ENCODE peak calls at places on chromosomes 13 and 19, in four cellular contexts. One of them, this sample, is unnamed.

GRCh38 chr13:32323912-32324311 is 8.6 kb downstream of the BRCA2 start:
- DNase-seq in GM12878: no peak
- DNase-seq in HepG2: no peak
- DNase-seq in K562: no peak
- DNase-seq in this sample: no peak

GRCh38 chr13:59680429-59681024 is 483.2 kb downstream of the DIAPH3 start:
- DNase-seq in HepG2: no peak
- DNase-seq in GM12878: no peak
- DNase-seq in K562: peak
- DNase-seq in this sample: peak

GRCh38 chr19:46416077-46416709 is 2.8 kb upstream of the CCDC8 start:
- DNase-seq in GM12878: no peak
- DNase-seq in HepG2: peak
- DNase-seq in K562: peak
- DNase-seq in this sample: peak

GRCh38 chr19:12800873-12801465 is 631 bp downstream of the PRDX2 start:
- DNase-seq in GM12878: no peak
- DNase-seq in HepG2: peak
- DNase-seq in K562: peak
- DNase-seq in this sample: no peak

GRCh38 chr13:48731957-48732569 is 78.3 kb downstream of the CYSLTR2 start:
- DNase-seq in GM12878: no peak
- DNase-seq in K562: peak
- DNase-seq in HepG2: peak
- DNase-seq in this sample: peak

GRCh38 chr13:114048463-114048862 is 74.6 kb upstream of the C13orf46 start:
- DNase-seq in HepG2: no peak
- DNase-seq in K562: no peak
- DNase-seq in GM12878: no peak
- DNase-seq in this sample: no peak

GRCh38 chr13:110396913-110397379 is 89.9 kb downstream of the COL4A2 start:
- DNase-seq in GM12878: no peak
- DNase-seq in K562: no peak
- DNase-seq in HepG2: no peak
- DNase-seq in this sample: no peak

GRCh38 chr13:51542358-51542972 is 41.8 kb upstream of the WDFY2 start:
- DNase-seq in K562: peak
- DNase-seq in GM12878: no peak
- DNase-seq in HepG2: no peak
- DNase-seq in this sample: peak

GRCh38 chr13:66329988-66330429 is 900.1 kb downstream of the PCDH9 start:
- DNase-seq in HepG2: no peak
- DNase-seq in K562: no peak
- DNase-seq in GM12878: no peak
- DNase-seq in this sample: no peak

GRCh38 chr19:40778865-40779284 is 828 bp downstream of the RAB4B start:
- DNase-seq in K562: no peak
- DNase-seq in HepG2: peak
- DNase-seq in GM12878: no peak
- DNase-seq in this sample: no peak

GRCh38 chr19:33444993-33445751 is 71.7 kb downstream of the CEBPG start:
- DNase-seq in GM12878: no peak
- DNase-seq in K562: no peak
- DNase-seq in HepG2: no peak
- DNase-seq in this sample: no peak

GRCh38 chr13:74839656-74840055 is 642.3 kb downstream of the TBC1D4 start:
- DNase-seq in K562: no peak
- DNase-seq in GM12878: no peak
- DNase-seq in HepG2: no peak
- DNase-seq in this sample: no peak

GRCh38 chr13:48431987-48432615 is 19.2 kb upstream of the LPAR6 start:
- DNase-seq in GM12878: no peak
- DNase-seq in HepG2: peak
- DNase-seq in K562: no peak
- DNase-seq in this sample: no peak

GRCh38 chr19:20078696-20079095 is 896 bp downstream of the ZNF90 start:
- DNase-seq in GM12878: no peak
- DNase-seq in K562: no peak
- DNase-seq in HepG2: no peak
- DNase-seq in this sample: no peak

GRCh38 chr19:17766543-17767131 is 15.4 kb downstream of the FCHO1 start:
- DNase-seq in HepG2: peak
- DNase-seq in GM12878: no peak
- DNase-seq in K562: no peak
- DNase-seq in this sample: peak

GRCh38 chr13:108897955-108898354 is 268.5 kb downstream of the MYO16 start:
- DNase-seq in GM12878: no peak
- DNase-seq in K562: no peak
- DNase-seq in HepG2: no peak
- DNase-seq in this sample: no peak

GRCh38 chr13:75705395-75705794 is 69.3 kb downstream of the LMO7 start:
- DNase-seq in HepG2: no peak
- DNase-seq in K562: no peak
- DNase-seq in GM12878: no peak
- DNase-seq in this sample: no peak

GRCh38 chr19:32677657-32678056 is 2.0 kb downstream of the RGS9BP start:
- DNase-seq in HepG2: no peak
- DNase-seq in GM12878: no peak
- DNase-seq in K562: no peak
- DNase-seq in this sample: no peak

GRCh38 chr13:77016888-77017623 is 9.9 kb downstream of the FBXL3 start:
- DNase-seq in GM12878: no peak
- DNase-seq in HepG2: no peak
- DNase-seq in K562: no peak
- DNase-seq in this sample: no peak

GRCh38 chr13:98405107-98405571 is 171.8 kb downstream of the STK24 start:
- DNase-seq in HepG2: no peak
- DNase-seq in K562: no peak
- DNase-seq in GM12878: no peak
- DNase-seq in this sample: peak

GRCh38 chr19:50189326-50189725 is 14.1 kb upstream of the MYH14 start:
- DNase-seq in GM12878: no peak
- DNase-seq in HepG2: no peak
- DNase-seq in K562: no peak
- DNase-seq in this sample: no peak

GRCh38 chr19:32599736-32600157 is 18.8 kb downstream of the PDCD5 start:
- DNase-seq in K562: peak
- DNase-seq in GM12878: no peak
- DNase-seq in HepG2: peak
- DNase-seq in this sample: peak

GRCh38 chr13:30006246-30006645 is 155.8 kb upstream of the UBL3 start:
- DNase-seq in K562: no peak
- DNase-seq in GM12878: no peak
- DNase-seq in HepG2: no peak
- DNase-seq in this sample: no peak

GRCh38 chr13:22505489-22505888 is 675.3 kb upstream of the SGCG start:
- DNase-seq in HepG2: no peak
- DNase-seq in K562: no peak
- DNase-seq in GM12878: no peak
- DNase-seq in this sample: no peak

GRCh38 chr13:112722433-112723250 is 32.8 kb downstream of the ATP11A start:
- DNase-seq in GM12878: no peak
- DNase-seq in HepG2: peak
- DNase-seq in K562: peak
- DNase-seq in this sample: no peak
- TF ChIP-seq FOXM1 in GM12878: no peak
- TF ChIP-seq FOXM1 in HepG2: no peak
- TF ChIP-seq FOXM1 in K562: no peak
- TF ChIP-seq FOXM1 in this sample: no peak

GRCh38 chr19:45091031-45091918 is 1.7 kb upstream of the PPP1R37 start:
- DNase-seq in HepG2: no peak
- DNase-seq in GM12878: peak
- DNase-seq in K562: peak
- DNase-seq in this sample: peak

GRCh38 chr19:45090598-45090997 is 2.4 kb upstream of the PPP1R37 start:
- DNase-seq in K562: no peak
- DNase-seq in HepG2: no peak
- DNase-seq in GM12878: no peak
- DNase-seq in this sample: no peak

GRCh38 chr19:45090034-45090433 is 2.9 kb upstream of the PPP1R37 start:
- DNase-seq in GM12878: no peak
- DNase-seq in K562: no peak
- DNase-seq in HepG2: no peak
- DNase-seq in this sample: no peak

GRCh38 chr19:45086453-45086852 is 6.5 kb upstream of the PPP1R37 start:
- DNase-seq in K562: no peak
- DNase-seq in HepG2: no peak
- DNase-seq in GM12878: no peak
- DNase-seq in this sample: no peak

GRCh38 chr19:45087531-45087930 is 5.4 kb upstream of the PPP1R37 start:
- DNase-seq in HepG2: no peak
- DNase-seq in GM12878: no peak
- DNase-seq in K562: no peak
- DNase-seq in this sample: no peak
- TF ChIP-seq BHLHE40 in HepG2: no peak
- TF ChIP-seq BHLHE40 in GM12878: no peak
- TF ChIP-seq BHLHE40 in K562: no peak
- TF ChIP-seq BHLHE40 in this sample: no peak

GRCh38 chr19:52748336-52748950 is 13.6 kb upstream of the ZNF611 start:
- DNase-seq in HepG2: peak
- DNase-seq in K562: no peak
- DNase-seq in GM12878: peak
- DNase-seq in this sample: no peak
- TF ChIP-seq FOXM1 in HepG2: no peak
- TF ChIP-seq FOXM1 in K562: no peak
- TF ChIP-seq FOXM1 in GM12878: no peak
- TF ChIP-seq FOXM1 in this sample: no peak

GRCh38 chr19:23558541-23558940 is 128.5 kb downstream of the ZNF675 start:
- DNase-seq in K562: no peak
- DNase-seq in HepG2: no peak
- DNase-seq in GM12878: no peak
- DNase-seq in this sample: no peak
- TF ChIP-seq BHLHE40 in K562: no peak
- TF ChIP-seq BHLHE40 in HepG2: no peak
- TF ChIP-seq BHLHE40 in GM12878: no peak
- TF ChIP-seq BHLHE40 in this sample: no peak

GRCh38 chr19:2775556-2776430 is 7.3 kb downstream of the SGTA start:
- DNase-seq in K562: peak
- DNase-seq in GM12878: no peak
- DNase-seq in HepG2: peak
- DNase-seq in this sample: no peak
- TF ChIP-seq FOXM1 in K562: no peak
- TF ChIP-seq FOXM1 in GM12878: peak
- TF ChIP-seq FOXM1 in HepG2: no peak
- TF ChIP-seq FOXM1 in this sample: no peak

GRCh38 chr19:2312819-2313501 is 5.0 kb upstream of the LINGO3 start:
- DNase-seq in GM12878: no peak
- DNase-seq in HepG2: no peak
- DNase-seq in K562: no peak
- DNase-seq in this sample: no peak

GRCh38 chr19:2317300-2317699 is 9.3 kb upstream of the LINGO3 start:
- DNase-seq in K562: no peak
- DNase-seq in HepG2: no peak
- DNase-seq in GM12878: no peak
- DNase-seq in this sample: no peak

GRCh38 chr19:2315121-2315817 is 7.3 kb upstream of the LINGO3 start:
- DNase-seq in GM12878: no peak
- DNase-seq in HepG2: no peak
- DNase-seq in K562: no peak
- DNase-seq in this sample: no peak

GRCh38 chr19:2317756-2318155 is 9.8 kb upstream of the LINGO3 start:
- DNase-seq in HepG2: no peak
- DNase-seq in K562: no peak
- DNase-seq in GM12878: no peak
- DNase-seq in this sample: no peak

DNA sequence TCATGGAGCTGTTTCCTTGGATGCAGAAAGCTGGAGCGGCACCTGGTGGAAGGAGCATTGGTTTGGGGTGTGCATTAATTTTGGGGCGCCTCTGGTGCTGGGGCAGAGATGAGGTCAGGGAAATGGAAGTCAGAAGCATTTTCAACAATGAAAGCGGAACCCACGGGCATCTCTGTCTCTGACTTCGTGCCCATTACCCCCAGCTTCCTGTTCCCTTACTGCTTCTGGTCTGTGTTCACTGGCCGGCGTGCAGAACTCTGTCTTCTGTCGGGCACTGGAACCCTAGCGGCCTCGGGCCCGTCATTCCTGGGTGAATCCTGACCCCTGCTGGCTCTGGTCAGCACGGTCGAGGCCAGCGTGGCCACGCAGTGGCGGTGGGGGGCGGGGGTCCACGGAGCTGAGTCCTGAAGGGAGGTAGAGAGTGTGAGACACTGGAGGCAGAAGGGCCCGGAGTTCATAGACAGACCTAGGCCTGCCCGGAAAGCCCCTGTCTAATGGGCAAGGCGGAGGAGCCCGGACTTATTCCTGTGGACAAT is 7.9 kb upstream of the LINGO3 start:
- DNase-seq in GM12878: no peak
- DNase-seq in HepG2: peak
- DNase-seq in K562: peak
- DNase-seq in this sample: no peak
- TF ChIP-seq BHLHE40 in GM12878: no peak
- TF ChIP-seq BHLHE40 in HepG2: peak
- TF ChIP-seq BHLHE40 in K562: no peak
- TF ChIP-seq BHLHE40 in this sample: no peak

This sample was measured in HEK293T.